ENCODE peak calls at places on chromosome 6, in ten cellular contexts. One of them, this sample, is unnamed.

GRCh38 chr6:135087403-135087802 is 32.8 kb upstream of the HBS1L start:
- DNase-seq in GM12892: no peak
- DNase-seq in heart left ventricle: no peak
- DNase-seq in transverse colon: no peak
- DNase-seq in uterus: no peak
- DNase-seq in A549: no peak
- DNase-seq in HepG2: peak; percentile 27
- DNase-seq in ovary: no peak
- DNase-seq in spleen: no peak
- DNase-seq in lower leg skin: no peak
- DNase-seq in this sample: no peak

GRCh38 chr6:3281669-3282460 is 23.1 kb downstream of the PSMG4 start:
- DNase-seq in A549: peak; percentile 21
- DNase-seq in GM12892: no peak
- DNase-seq in ovary: no peak
- DNase-seq in transverse colon: peak; percentile 7
- DNase-seq in uterus: peak; percentile 12
- DNase-seq in lower leg skin: peak; percentile 84
- DNase-seq in heart left ventricle: no peak
- DNase-seq in spleen: peak; percentile 40
- DNase-seq in HepG2: no peak
- DNase-seq in this sample: no peak

GRCh38 chr6:42368156-42368555 is 83.6 kb downstream of the TRERF1 start:
- DNase-seq in A549: no peak
- DNase-seq in lower leg skin: peak; percentile 76
- DNase-seq in spleen: no peak
- DNase-seq in GM12892: peak; percentile 38
- DNase-seq in uterus: no peak
- DNase-seq in HepG2: no peak
- DNase-seq in transverse colon: no peak
- DNase-seq in heart left ventricle: no peak
- DNase-seq in ovary: no peak
- DNase-seq in this sample: no peak

GRCh38 chr6:5279891-5280338 is 18.6 kb downstream of the FARS2 start:
- DNase-seq in uterus: no peak
- DNase-seq in transverse colon: no peak
- DNase-seq in lower leg skin: no peak
- DNase-seq in heart left ventricle: no peak
- DNase-seq in ovary: no peak
- DNase-seq in HepG2: no peak
- DNase-seq in GM12892: no peak
- DNase-seq in spleen: no peak
- DNase-seq in A549: no peak
- DNase-seq in this sample: no peak

GRCh38 chr6:28474441-28475219 is 31.3 kb upstream of the ZSCAN23 start:
- DNase-seq in A549: peak; percentile 38
- DNase-seq in ovary: no peak
- DNase-seq in spleen: no peak
- DNase-seq in uterus: no peak
- DNase-seq in transverse colon: no peak
- DNase-seq in lower leg skin: no peak
- DNase-seq in HepG2: peak; percentile 85
- DNase-seq in GM12892: no peak
- DNase-seq in heart left ventricle: no peak
- DNase-seq in this sample: no peak

GRCh38 chr6:166540631-166541331 is 45.7 kb downstream of the RAMACL start:
- DNase-seq in heart left ventricle: peak; percentile 56
- DNase-seq in uterus: no peak
- DNase-seq in ovary: no peak
- DNase-seq in GM12892: peak; percentile 37
- DNase-seq in spleen: no peak
- DNase-seq in A549: no peak
- DNase-seq in HepG2: no peak
- DNase-seq in lower leg skin: peak; percentile 81
- DNase-seq in transverse colon: peak; percentile 30
- DNase-seq in this sample: peak; percentile 28

GRCh38 chr6:166360243-166361079 is 18.1 kb upstream of the SFT2D1 start:
- DNase-seq in HepG2: no peak
- DNase-seq in GM12892: no peak
- DNase-seq in transverse colon: no peak
- DNase-seq in A549: no peak
- DNase-seq in ovary: no peak
- DNase-seq in lower leg skin: no peak
- DNase-seq in heart left ventricle: no peak
- DNase-seq in spleen: no peak
- DNase-seq in uterus: no peak
- DNase-seq in this sample: no peak

GRCh38 chr6:110874880-110875547 is 429 bp downstream of the AMD1 start:
- DNase-seq in lower leg skin: peak; percentile 88
- DNase-seq in A549: no peak
- DNase-seq in ovary: peak; percentile 61
- DNase-seq in heart left ventricle: peak; percentile 40
- DNase-seq in uterus: peak; percentile 49
- DNase-seq in transverse colon: peak; percentile 63
- DNase-seq in GM12892: no peak
- DNase-seq in HepG2: no peak
- DNase-seq in spleen: peak; percentile 93
- DNase-seq in this sample: peak; percentile 68

GRCh38 chr6:97656236-97656635 is 373.2 kb upstream of the MMS22L start:
- DNase-seq in heart left ventricle: no peak
- DNase-seq in A549: no peak
- DNase-seq in ovary: no peak
- DNase-seq in lower leg skin: no peak
- DNase-seq in uterus: no peak
- DNase-seq in HepG2: no peak
- DNase-seq in spleen: no peak
- DNase-seq in GM12892: no peak
- DNase-seq in transverse colon: no peak
- DNase-seq in this sample: no peak

GRCh38 chr6:145878591-145879295 is 64.1 kb upstream of the FBXO30 start:
- DNase-seq in ovary: no peak
- DNase-seq in spleen: no peak
- DNase-seq in lower leg skin: no peak
- DNase-seq in uterus: no peak
- DNase-seq in GM12892: no peak
- DNase-seq in HepG2: no peak
- DNase-seq in A549: no peak
- DNase-seq in heart left ventricle: no peak
- DNase-seq in transverse colon: no peak
- DNase-seq in this sample: no peak

GRCh38 chr6:1105833-1106400 is 206.0 kb upstream of the FOXQ1 start:
- DNase-seq in GM12892: no peak
- DNase-seq in uterus: no peak
- DNase-seq in spleen: no peak
- DNase-seq in HepG2: no peak
- DNase-seq in heart left ventricle: no peak
- DNase-seq in lower leg skin: peak; percentile 56
- DNase-seq in ovary: no peak
- DNase-seq in transverse colon: no peak
- DNase-seq in A549: no peak
- DNase-seq in this sample: no peak

GRCh38 chr6:167532410-167533294 is 207.8 kb downstream of the TTLL2 start:
- DNase-seq in ovary: no peak
- DNase-seq in transverse colon: no peak
- DNase-seq in heart left ventricle: no peak
- DNase-seq in uterus: no peak
- DNase-seq in spleen: no peak
- DNase-seq in lower leg skin: no peak
- DNase-seq in A549: no peak
- DNase-seq in GM12892: no peak
- DNase-seq in HepG2: no peak
- DNase-seq in this sample: no peak

GRCh38 chr6:121157913-121158312 is 176.4 kb downstream of the TBC1D32 start:
- DNase-seq in uterus: no peak
- DNase-seq in lower leg skin: no peak
- DNase-seq in HepG2: no peak
- DNase-seq in ovary: no peak
- DNase-seq in spleen: no peak
- DNase-seq in GM12892: no peak
- DNase-seq in A549: no peak
- DNase-seq in heart left ventricle: no peak
- DNase-seq in transverse colon: no peak
- DNase-seq in this sample: no peak

GRCh38 chr6:3457710-3458605 is 1.1 kb upstream of the SLC22A23 start:
- DNase-seq in uterus: peak; percentile 22
- DNase-seq in transverse colon: peak; percentile 71
- DNase-seq in heart left ventricle: peak; percentile 38
- DNase-seq in A549: no peak
- DNase-seq in GM12892: no peak
- DNase-seq in HepG2: peak; percentile 37
- DNase-seq in ovary: no peak
- DNase-seq in spleen: no peak
- DNase-seq in lower leg skin: peak; percentile 89
- DNase-seq in this sample: peak; percentile 77

GRCh38 chr6:154219250-154219649 is 137.4 kb downstream of the IPCEF1 start:
- DNase-seq in transverse colon: no peak
- DNase-seq in ovary: no peak
- DNase-seq in heart left ventricle: no peak
- DNase-seq in spleen: no peak
- DNase-seq in uterus: no peak
- DNase-seq in HepG2: no peak
- DNase-seq in lower leg skin: no peak
- DNase-seq in GM12892: no peak
- DNase-seq in A549: no peak
- DNase-seq in this sample: no peak

GRCh38 chr6:121260651-121261102 is 73.6 kb downstream of the TBC1D32 start:
- DNase-seq in transverse colon: no peak
- DNase-seq in heart left ventricle: peak; percentile 79
- DNase-seq in lower leg skin: no peak
- DNase-seq in A549: no peak
- DNase-seq in spleen: peak; percentile 62
- DNase-seq in ovary: no peak
- DNase-seq in uterus: no peak
- DNase-seq in GM12892: no peak
- DNase-seq in HepG2: no peak
- DNase-seq in this sample: no peak

GRCh38 chr6:6749791-6750434 is 161.4 kb downstream of the LY86 start:
- DNase-seq in transverse colon: peak; percentile 72
- DNase-seq in uterus: peak; percentile 69
- DNase-seq in HepG2: peak; percentile 61
- DNase-seq in GM12892: no peak
- DNase-seq in ovary: peak; percentile 83
- DNase-seq in lower leg skin: peak; percentile 92
- DNase-seq in spleen: no peak
- DNase-seq in A549: peak; percentile 72
- DNase-seq in heart left ventricle: peak; percentile 70
- DNase-seq in this sample: peak; percentile 36
- TF ChIP-seq POLR2A in transverse colon: peak; percentile 52
- TF ChIP-seq POLR2A in uterus: peak; percentile 11
- TF ChIP-seq POLR2A in HepG2: no peak
- TF ChIP-seq POLR2A in GM12892: no peak
- TF ChIP-seq POLR2A in ovary: no peak
- TF ChIP-seq POLR2A in lower leg skin: no peak
- TF ChIP-seq POLR2A in spleen: no peak
- TF ChIP-seq POLR2A in A549: no peak
- TF ChIP-seq POLR2A in heart left ventricle: no peak
- TF ChIP-seq POLR2A in this sample: no peak

DNA sequence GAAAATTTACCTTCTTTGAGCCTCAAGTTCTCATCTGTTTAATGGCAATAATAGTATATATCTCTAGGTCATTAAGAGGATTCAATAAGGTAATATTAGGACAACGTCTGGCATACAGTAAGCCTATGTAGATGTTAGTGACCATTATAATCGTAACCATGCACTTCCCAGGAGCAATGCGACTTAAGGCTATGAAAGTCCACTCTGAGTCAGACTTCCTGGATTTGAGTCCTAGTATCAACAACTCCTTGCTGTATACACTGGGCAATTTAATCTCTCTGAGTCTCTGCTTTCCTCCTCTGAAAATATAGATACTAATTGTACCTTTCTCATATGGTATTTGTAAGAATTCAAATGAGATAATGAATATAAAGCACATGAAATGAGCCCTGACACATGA is 168.1 kb upstream of the HDDC2 start:
- DNase-seq in heart left ventricle: no peak
- DNase-seq in uterus: no peak
- DNase-seq in A549: no peak
- DNase-seq in transverse colon: no peak
- DNase-seq in GM12892: no peak
- DNase-seq in ovary: no peak
- DNase-seq in spleen: no peak
- DNase-seq in lower leg skin: no peak
- DNase-seq in HepG2: no peak
- DNase-seq in this sample: no peak
- TF ChIP-seq POLR2A in heart left ventricle: no peak
- TF ChIP-seq POLR2A in uterus: no peak
- TF ChIP-seq POLR2A in A549: no peak
- TF ChIP-seq POLR2A in transverse colon: no peak
- TF ChIP-seq POLR2A in GM12892: no peak
- TF ChIP-seq POLR2A in ovary: no peak
- TF ChIP-seq POLR2A in spleen: no peak
- TF ChIP-seq POLR2A in lower leg skin: no peak
- TF ChIP-seq POLR2A in HepG2: no peak
- TF ChIP-seq POLR2A in this sample: no peak

DNA sequence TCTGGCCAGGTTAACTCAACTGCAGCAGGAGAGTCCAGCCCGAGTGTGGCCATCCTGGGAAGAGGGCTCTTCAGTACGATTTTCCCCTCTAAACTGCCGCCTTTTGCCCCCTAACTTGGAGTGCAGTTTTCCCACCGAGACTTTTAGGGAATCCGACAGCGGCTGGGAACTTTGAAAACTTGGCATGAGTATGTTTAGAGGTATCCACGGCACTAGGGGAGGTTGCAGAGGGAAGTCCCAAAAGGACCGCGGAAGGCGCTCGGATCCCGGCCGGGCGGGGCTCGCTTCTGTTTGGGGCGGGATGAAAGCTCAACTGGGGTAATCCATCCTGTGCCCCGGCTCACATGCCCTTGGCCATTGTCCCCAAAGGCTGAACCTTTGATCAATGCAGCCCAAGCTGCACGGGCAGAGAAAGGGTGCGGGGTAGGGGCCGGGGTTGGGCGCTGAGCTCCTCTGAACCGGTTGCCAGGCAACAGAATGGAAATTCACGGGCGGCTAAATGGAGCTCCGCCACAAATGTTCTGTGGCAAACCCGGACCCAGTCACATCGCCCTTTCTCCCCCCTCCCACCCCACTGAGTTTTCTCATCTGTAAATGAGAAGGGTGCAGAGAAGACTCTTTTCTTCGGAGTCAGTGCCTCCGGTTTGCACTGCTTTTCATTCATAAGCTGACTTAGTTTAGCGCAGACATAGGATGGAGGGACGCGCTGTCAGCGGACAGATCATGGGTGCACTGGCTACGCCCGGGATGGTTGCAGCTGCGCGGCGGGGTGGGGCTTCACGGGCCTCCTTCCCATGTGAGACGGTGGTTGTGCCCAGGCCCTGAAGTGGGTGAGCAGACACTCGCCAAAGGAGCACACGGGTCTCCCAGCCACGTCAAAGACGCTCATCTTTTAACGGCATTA is 2.3 kb downstream of the BMP6 start:
- DNase-seq in GM12892: peak; percentile 27
- DNase-seq in HepG2: no peak
- DNase-seq in spleen: peak; percentile 78
- DNase-seq in transverse colon: peak; percentile 38
- DNase-seq in lower leg skin: no peak
- DNase-seq in A549: peak; percentile 34
- DNase-seq in heart left ventricle: peak; percentile 31
- DNase-seq in ovary: peak; percentile 44
- DNase-seq in uterus: no peak
- DNase-seq in this sample: no peak
- TF ChIP-seq POLR2A in GM12892: no peak
- TF ChIP-seq POLR2A in HepG2: no peak
- TF ChIP-seq POLR2A in spleen: no peak
- TF ChIP-seq POLR2A in transverse colon: no peak
- TF ChIP-seq POLR2A in lower leg skin: no peak
- TF ChIP-seq POLR2A in A549: no peak
- TF ChIP-seq POLR2A in heart left ventricle: no peak
- TF ChIP-seq POLR2A in ovary: no peak
- TF ChIP-seq POLR2A in uterus: no peak
- TF ChIP-seq POLR2A in this sample: no peak

GRCh38 chr6:33418690-33419291 is 884 bp upstream of the CUTA start:
- DNase-seq in HepG2: no peak
- DNase-seq in heart left ventricle: no peak
- DNase-seq in A549: no peak
- DNase-seq in transverse colon: no peak
- DNase-seq in uterus: peak; percentile 58
- DNase-seq in lower leg skin: no peak
- DNase-seq in spleen: peak; percentile 69
- DNase-seq in ovary: peak; percentile 46
- DNase-seq in GM12892: no peak
- DNase-seq in this sample: no peak
- TF ChIP-seq POLR2A in HepG2: no peak
- TF ChIP-seq POLR2A in heart left ventricle: no peak
- TF ChIP-seq POLR2A in A549: no peak
- TF ChIP-seq POLR2A in transverse colon: no peak
- TF ChIP-seq POLR2A in uterus: no peak
- TF ChIP-seq POLR2A in lower leg skin: no peak
- TF ChIP-seq POLR2A in spleen: no peak
- TF ChIP-seq POLR2A in ovary: no peak
- TF ChIP-seq POLR2A in GM12892: no peak
- TF ChIP-seq POLR2A in this sample: no peak

This sample was measured in stomach.